ENCODE peak calls at places on chromosomes 1 and 21, in eight cellular contexts. P is ovary, W is K562, G is omental fat pad, A is mucosa of descending colon, B is neural progenitor cell, I is NB4, T is cardiac fibroblast. K is an unnamed sample.

GRCh38 chr1:116254776-116255175 is 118.3 kb upstream of the ATP1A1 start:
- DNase-seq in P (no peak), W (no peak), G (no peak), A (peak), B (no peak), I (no peak), T (no peak), K (no peak)

GRCh38 chr1:160261526-160261877 is 847 bp downstream of the DCAF8 start:
- DNase-seq in P (peak), W (peak), G (no peak), A (no peak), B (peak), I (peak), T (peak), K (no peak)

GRCh38 chr1:150061632-150062101 is 5.9 kb upstream of the VPS45 start:
- DNase-seq in P (no peak), W (no peak), G (no peak), A (no peak), B (no peak), I (no peak), T (peak), K (no peak)

GRCh38 chr21:28832013-28832714 is 160.5 kb downstream of the LTN1 start:
- DNase-seq in P (no peak), W (peak), G (no peak), A (no peak), B (no peak), I (peak), T (peak), K (no peak)

GRCh38 chr1:53639251-53639721 is 99.7 kb downstream of the GLIS1 start:
- DNase-seq in P (no peak), W (no peak), G (peak), A (no peak), B (no peak), I (no peak), T (peak), K (peak)

GRCh38 chr1:112504666-112505399 is 3.9 kb upstream of the WNT2B start:
- DNase-seq in P (peak), W (no peak), G (no peak), A (no peak), B (no peak), I (no peak), T (no peak), K (no peak)

GRCh38 chr21:43900078-43900385 is 35.0 kb downstream of the AGPAT3 start:
- DNase-seq in P (no peak), W (no peak), G (no peak), A (no peak), B (no peak), I (no peak), T (no peak), K (no peak)

GRCh38 chr1:30373471-30374399 is 349.6 kb downstream of the MATN1 start:
- DNase-seq in P (peak), W (no peak), G (no peak), A (no peak), B (no peak), I (no peak), T (no peak), K (peak)

GRCh38 chr1:6519935-6520621 is 28.6 kb upstream of the PLEKHG5 start:
- DNase-seq in P (peak), W (peak), G (no peak), A (no peak), B (peak), I (peak), T (peak), K (no peak)

GRCh38 chr21:39037807-39038405 is 145.3 kb downstream of the PSMG1 start:
- DNase-seq in P (no peak), W (peak), G (no peak), A (no peak), B (peak), I (no peak), T (peak), K (no peak)
- TF ChIP-seq CTCF in P (no peak), W (peak), G (no peak), A (no peak), B (peak), I (peak), T (no peak), K (peak)

GRCh38 chr1:204124639-204125038 is 27.2 kb downstream of the ETNK2 start:
- DNase-seq in P (no peak), W (no peak), G (no peak), A (no peak), B (no peak), I (no peak), T (no peak), K (no peak)

GRCh38 chr1:204121840-204122555 is 29.8 kb downstream of the ETNK2 start:
- DNase-seq in P (no peak), W (no peak), G (no peak), A (no peak), B (no peak), I (no peak), T (no peak), K (no peak)

GRCh38 chr1:204125759-204126351 is 26.0 kb downstream of the ETNK2 start:
- DNase-seq in P (no peak), W (no peak), G (no peak), A (no peak), B (no peak), I (no peak), T (no peak), K (no peak)

GRCh38 chr1:204126367-204126766 is 25.5 kb downstream of the ETNK2 start:
- DNase-seq in P (no peak), W (no peak), G (no peak), A (no peak), B (no peak), I (no peak), T (no peak), K (no peak)

DNA sequence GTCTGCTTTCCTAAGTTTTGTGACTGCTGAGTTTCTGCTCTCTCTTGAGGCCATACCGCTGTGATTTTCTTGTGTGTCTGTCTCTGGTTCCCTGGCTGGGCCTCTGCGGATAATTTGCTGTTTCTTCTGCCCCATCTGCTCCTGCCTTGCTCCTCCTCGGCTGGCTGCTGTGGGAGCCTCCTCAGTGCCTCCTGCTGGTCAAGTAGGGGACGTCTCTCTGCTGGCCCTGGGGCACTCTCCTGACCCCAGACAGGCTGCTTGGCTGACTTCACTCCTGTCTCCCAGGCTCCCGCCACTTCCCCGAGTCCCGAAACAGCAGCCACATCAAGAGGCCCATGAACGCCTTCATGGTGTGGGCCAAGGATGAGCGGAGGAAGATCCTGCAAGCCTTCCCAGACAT is 28.5 kb downstream of the ETNK2 start:
- DNase-seq in P (no peak), W (peak), G (no peak), A (peak), B (peak), I (peak), T (peak), K (no peak)
- TF ChIP-seq CTCF in P (no peak), W (peak), G (no peak), A (no peak), B (peak), I (peak), T (peak), K (peak)

DNA sequence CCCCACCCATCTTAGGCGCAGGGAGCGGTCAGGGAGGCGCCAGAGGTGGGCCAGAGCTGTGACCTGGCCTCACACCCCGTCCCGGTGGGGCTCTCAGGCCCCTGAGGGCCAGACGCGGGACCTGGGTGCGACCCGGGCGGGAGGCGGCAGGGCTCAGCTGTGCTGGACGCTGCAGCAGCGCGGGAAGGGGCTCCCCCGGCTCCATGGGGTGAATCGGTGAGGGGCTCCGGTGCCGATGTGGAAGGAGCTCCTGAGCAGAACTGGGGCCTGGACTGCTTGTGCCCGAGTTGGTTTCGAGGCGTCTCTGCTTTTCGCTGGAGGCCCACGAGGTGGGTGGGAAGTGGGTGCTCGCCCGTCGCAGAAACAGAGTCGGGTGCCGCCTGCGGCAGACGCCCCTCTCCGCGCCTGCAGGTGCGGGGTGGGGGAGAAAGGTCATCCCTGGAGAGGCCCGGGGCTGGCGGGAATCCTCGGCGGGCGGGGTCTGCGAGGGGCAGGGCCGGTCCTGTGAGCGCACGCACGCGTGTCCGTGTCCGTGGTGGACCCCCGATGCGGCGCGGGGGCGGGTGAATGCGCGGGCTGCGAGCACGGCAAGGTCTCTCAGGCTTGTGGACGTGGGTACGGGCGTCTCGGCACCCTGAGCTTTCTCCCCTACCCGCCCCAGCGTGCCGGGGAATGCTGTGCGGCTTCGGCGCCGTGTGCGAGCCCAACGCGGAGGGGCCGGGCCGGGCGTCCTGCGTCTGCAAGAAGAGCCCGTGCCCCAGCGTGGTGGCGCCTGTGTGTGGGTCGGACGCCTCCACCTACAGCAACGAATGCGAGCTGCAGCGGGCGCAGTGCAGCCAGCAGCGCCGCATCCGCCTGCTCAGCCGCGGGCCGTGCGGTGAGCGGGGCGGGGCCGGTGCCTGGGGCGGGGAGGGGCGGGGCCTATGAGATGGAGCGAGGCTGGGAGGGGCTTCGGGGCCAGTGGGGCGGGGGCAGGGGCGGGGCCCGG is 20.4 kb downstream of the AGRN start:
- DNase-seq in P (peak), W (peak), G (peak), A (peak), B (peak), I (peak), T (peak), K (no peak)
- TF ChIP-seq CTCF in P (no peak), W (peak), G (no peak), A (no peak), B (peak), I (no peak), T (no peak), K (peak)

DNA sequence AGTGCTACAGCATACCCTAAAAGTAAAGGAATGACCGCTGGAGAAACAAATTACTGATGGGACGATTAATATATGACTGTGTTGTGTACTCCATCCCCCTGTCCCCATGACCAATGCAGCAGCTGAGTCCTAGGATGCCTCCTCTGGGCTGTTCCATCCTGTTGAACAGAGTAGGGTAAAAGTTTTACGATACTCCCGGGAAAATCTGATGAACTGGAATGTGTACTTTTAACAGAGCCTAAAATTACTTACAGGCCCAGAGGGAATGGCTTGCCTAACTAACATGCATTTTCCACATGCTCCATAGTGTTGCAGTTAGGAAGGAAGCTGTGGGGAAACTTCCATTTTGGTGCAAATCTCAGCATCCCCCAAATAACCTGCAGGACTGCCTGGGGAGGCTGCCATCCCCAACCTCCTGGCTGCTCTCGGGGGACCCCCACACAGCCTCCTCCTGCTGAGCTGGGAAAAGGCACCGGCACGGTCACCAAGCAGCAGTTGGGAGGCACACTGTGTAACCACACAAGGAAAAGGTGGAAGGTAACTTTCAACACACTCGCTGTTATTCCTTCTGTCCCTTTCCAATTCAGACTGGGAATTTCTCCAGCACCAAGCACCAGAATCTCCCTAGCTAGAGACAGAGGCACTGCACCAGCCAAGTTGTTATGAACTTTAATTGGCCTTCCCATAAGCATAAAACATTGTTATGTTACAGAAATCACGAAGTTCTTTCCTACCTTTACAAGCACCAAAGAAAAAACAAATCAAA is 97.2 kb downstream of the BCAR3 start:
- DNase-seq in P (peak), W (no peak), G (no peak), A (peak), B (no peak), I (no peak), T (no peak), K (no peak)
- TF ChIP-seq CTCF in P (no peak), W (no peak), G (no peak), A (no peak), B (no peak), I (no peak), T (no peak), K (no peak)

K was measured in type B pancreatic cell.